ENCODE peak calls at places on chromosomes 5 and 9, in six cellular contexts. One of them, this sample, is unnamed.

GRCh38 chr9:110175275-110175968 is 32.5 kb downstream of the C9orf152 start:
- DNase-seq in germinal center: no peak
- DNase-seq in posterior vena cava: no peak
- DNase-seq in A172: no peak
- DNase-seq in stimulated activated CD8-positive, alpha-beta memory T cell treated with anti-CD3 and anti-CD28 coated beads, Interleukin-2, amount 100 ng/mL, for 1 hour: no peak
- DNase-seq in NCI-H1105 treated with DMSO at 0.1 percent for 48 hours: no peak
- DNase-seq in this sample: no peak

GRCh38 chr5:158637039-158637438 is 462.7 kb downstream of the EBF1 start:
- DNase-seq in germinal center: no peak
- DNase-seq in posterior vena cava: no peak
- DNase-seq in A172: no peak
- DNase-seq in stimulated activated CD8-positive, alpha-beta memory T cell treated with anti-CD3 and anti-CD28 coated beads, Interleukin-2, amount 100 ng/mL, for 1 hour: no peak
- DNase-seq in NCI-H1105 treated with DMSO at 0.1 percent for 48 hours: no peak
- DNase-seq in this sample: no peak

GRCh38 chr9:100167912-100168775 is 69.1 kb downstream of the INVS start:
- DNase-seq in germinal center: no peak
- DNase-seq in posterior vena cava: no peak
- DNase-seq in A172: no peak
- DNase-seq in stimulated activated CD8-positive, alpha-beta memory T cell treated with anti-CD3 and anti-CD28 coated beads, Interleukin-2, amount 100 ng/mL, for 1 hour: no peak
- DNase-seq in NCI-H1105 treated with DMSO at 0.1 percent for 48 hours: no peak
- DNase-seq in this sample: no peak

GRCh38 chr9:97938081-97938644 is at the start of gene HEMGN:
- DNase-seq in germinal center: peak; percentile 59
- DNase-seq in posterior vena cava: no peak
- DNase-seq in A172: no peak
- DNase-seq in stimulated activated CD8-positive, alpha-beta memory T cell treated with anti-CD3 and anti-CD28 coated beads, Interleukin-2, amount 100 ng/mL, for 1 hour: no peak
- DNase-seq in NCI-H1105 treated with DMSO at 0.1 percent for 48 hours: no peak
- DNase-seq in this sample: no peak

GRCh38 chr9:35756275-35756742 is 2.2 kb upstream of the MSMP start:
- DNase-seq in germinal center: no peak
- DNase-seq in posterior vena cava: no peak
- DNase-seq in A172: no peak
- DNase-seq in stimulated activated CD8-positive, alpha-beta memory T cell treated with anti-CD3 and anti-CD28 coated beads, Interleukin-2, amount 100 ng/mL, for 1 hour: no peak
- DNase-seq in NCI-H1105 treated with DMSO at 0.1 percent for 48 hours: no peak
- DNase-seq in this sample: peak; percentile 49

GRCh38 chr9:33443504-33444154 is 3.8 kb downstream of the AQP3 start:
- DNase-seq in germinal center: no peak
- DNase-seq in posterior vena cava: no peak
- DNase-seq in A172: no peak
- DNase-seq in stimulated activated CD8-positive, alpha-beta memory T cell treated with anti-CD3 and anti-CD28 coated beads, Interleukin-2, amount 100 ng/mL, for 1 hour: no peak
- DNase-seq in NCI-H1105 treated with DMSO at 0.1 percent for 48 hours: no peak
- DNase-seq in this sample: no peak

GRCh38 chr5:145953202-145953601 is 16.8 kb downstream of the SH3RF2 start:
- DNase-seq in germinal center: no peak
- DNase-seq in posterior vena cava: no peak
- DNase-seq in A172: no peak
- DNase-seq in stimulated activated CD8-positive, alpha-beta memory T cell treated with anti-CD3 and anti-CD28 coated beads, Interleukin-2, amount 100 ng/mL, for 1 hour: no peak
- DNase-seq in NCI-H1105 treated with DMSO at 0.1 percent for 48 hours: no peak
- DNase-seq in this sample: no peak

GRCh38 chr9:15416880-15417279 is 5.8 kb upstream of the SNAPC3 start:
- DNase-seq in germinal center: no peak
- DNase-seq in posterior vena cava: no peak
- DNase-seq in A172: peak; percentile 13
- DNase-seq in stimulated activated CD8-positive, alpha-beta memory T cell treated with anti-CD3 and anti-CD28 coated beads, Interleukin-2, amount 100 ng/mL, for 1 hour: no peak
- DNase-seq in NCI-H1105 treated with DMSO at 0.1 percent for 48 hours: peak; percentile 35
- DNase-seq in this sample: no peak

GRCh38 chr5:106331415-106331814 is 1339.3 kb downstream of the EFNA5 start:
- DNase-seq in germinal center: no peak
- DNase-seq in posterior vena cava: no peak
- DNase-seq in A172: peak; percentile 87
- DNase-seq in stimulated activated CD8-positive, alpha-beta memory T cell treated with anti-CD3 and anti-CD28 coated beads, Interleukin-2, amount 100 ng/mL, for 1 hour: no peak
- DNase-seq in NCI-H1105 treated with DMSO at 0.1 percent for 48 hours: no peak
- DNase-seq in this sample: no peak

GRCh38 chr5:93461751-93462150 is 119.3 kb downstream of the NR2F1-AS1 start:
- DNase-seq in germinal center: no peak
- DNase-seq in posterior vena cava: no peak
- DNase-seq in A172: peak; percentile 37
- DNase-seq in stimulated activated CD8-positive, alpha-beta memory T cell treated with anti-CD3 and anti-CD28 coated beads, Interleukin-2, amount 100 ng/mL, for 1 hour: no peak
- DNase-seq in NCI-H1105 treated with DMSO at 0.1 percent for 48 hours: no peak
- DNase-seq in this sample: no peak

GRCh38 chr5:58666598-58667595 is 84.0 kb downstream of the RAB3C start:
- DNase-seq in germinal center: no peak
- DNase-seq in posterior vena cava: no peak
- DNase-seq in A172: peak; percentile 9
- DNase-seq in stimulated activated CD8-positive, alpha-beta memory T cell treated with anti-CD3 and anti-CD28 coated beads, Interleukin-2, amount 100 ng/mL, for 1 hour: no peak
- DNase-seq in NCI-H1105 treated with DMSO at 0.1 percent for 48 hours: peak; percentile 38
- DNase-seq in this sample: no peak

GRCh38 chr5:16345454-16345853 is 120.1 kb downstream of the ZNF622 start:
- DNase-seq in germinal center: no peak
- DNase-seq in posterior vena cava: no peak
- DNase-seq in A172: peak; percentile 29
- DNase-seq in stimulated activated CD8-positive, alpha-beta memory T cell treated with anti-CD3 and anti-CD28 coated beads, Interleukin-2, amount 100 ng/mL, for 1 hour: no peak
- DNase-seq in NCI-H1105 treated with DMSO at 0.1 percent for 48 hours: no peak
- DNase-seq in this sample: no peak

GRCh38 chr9:78238061-78239038 is 2.5 kb downstream of the CEP78 start:
- DNase-seq in germinal center: no peak
- DNase-seq in posterior vena cava: no peak
- DNase-seq in A172: no peak
- DNase-seq in stimulated activated CD8-positive, alpha-beta memory T cell treated with anti-CD3 and anti-CD28 coated beads, Interleukin-2, amount 100 ng/mL, for 1 hour: no peak
- DNase-seq in NCI-H1105 treated with DMSO at 0.1 percent for 48 hours: no peak
- DNase-seq in this sample: no peak

GRCh38 chr5:1461396-1461795 is 16.2 kb upstream of the SLC6A3 start:
- DNase-seq in germinal center: no peak
- DNase-seq in posterior vena cava: peak; percentile 69
- DNase-seq in A172: no peak
- DNase-seq in stimulated activated CD8-positive, alpha-beta memory T cell treated with anti-CD3 and anti-CD28 coated beads, Interleukin-2, amount 100 ng/mL, for 1 hour: no peak
- DNase-seq in NCI-H1105 treated with DMSO at 0.1 percent for 48 hours: no peak
- DNase-seq in this sample: no peak

GRCh38 chr5:124774002-124774318 is 27.5 kb upstream of the ZNF608 start:
- DNase-seq in germinal center: no peak
- DNase-seq in posterior vena cava: no peak
- DNase-seq in A172: no peak
- DNase-seq in stimulated activated CD8-positive, alpha-beta memory T cell treated with anti-CD3 and anti-CD28 coated beads, Interleukin-2, amount 100 ng/mL, for 1 hour: no peak
- DNase-seq in NCI-H1105 treated with DMSO at 0.1 percent for 48 hours: peak; percentile 63
- DNase-seq in this sample: no peak

GRCh38 chr5:65830856-65831255 is 95.5 kb upstream of the ERBIN start:
- DNase-seq in germinal center: no peak
- DNase-seq in posterior vena cava: no peak
- DNase-seq in A172: no peak
- DNase-seq in stimulated activated CD8-positive, alpha-beta memory T cell treated with anti-CD3 and anti-CD28 coated beads, Interleukin-2, amount 100 ng/mL, for 1 hour: no peak
- DNase-seq in NCI-H1105 treated with DMSO at 0.1 percent for 48 hours: no peak
- DNase-seq in this sample: no peak

GRCh38 chr5:111967463-111967862 is 210.5 kb upstream of the NREP start:
- DNase-seq in germinal center: no peak
- DNase-seq in posterior vena cava: peak; percentile 80
- DNase-seq in A172: no peak
- DNase-seq in stimulated activated CD8-positive, alpha-beta memory T cell treated with anti-CD3 and anti-CD28 coated beads, Interleukin-2, amount 100 ng/mL, for 1 hour: no peak
- DNase-seq in NCI-H1105 treated with DMSO at 0.1 percent for 48 hours: no peak
- DNase-seq in this sample: no peak